ENCODE peak calls at places on chromosomes 16 and 17, in six cellular contexts. C is heart left ventricle, X is mesendoderm, B is SK-N-SH, O is tibial artery, D is adrenal gland. Z is an unnamed sample.

GRCh38 chr16:70804153-70804728 is 3.3 kb upstream of the VAC14 start:
- DNase-seq in C (no peak), X (peak), B (no peak), O (no peak), D (no peak), Z (no peak)

GRCh38 chr16:19783847-19784736 is 66.0 kb downstream of the IQCK start:
- DNase-seq in C (no peak), X (no peak), B (no peak), O (no peak), D (no peak), Z (no peak)

GRCh38 chr16:592518-593306 is 2.8 kb downstream of the RAB40C start:
- DNase-seq in C (no peak), X (no peak), B (no peak), O (peak), D (peak), Z (no peak)

GRCh38 chr16:65062736-65063583 is 58.9 kb downstream of the CDH11 start:
- DNase-seq in C (no peak), X (no peak), B (no peak), O (no peak), D (no peak), Z (no peak)

GRCh38 chr17:74201250-74201649 is 2.2 kb upstream of the RPL38 start:
- DNase-seq in C (no peak), X (no peak), B (no peak), O (no peak), D (peak), Z (no peak)

GRCh38 chr16:1553976-1554825 is 20.7 kb downstream of the TMEM204 start:
- DNase-seq in C (no peak), X (no peak), B (no peak), O (no peak), D (no peak), Z (no peak)

GRCh38 chr17:74943808-74944522 is 8.3 kb downstream of the OTOP3 start:
- DNase-seq in C (no peak), X (no peak), B (no peak), O (no peak), D (no peak), Z (no peak)

GRCh38 chr16:89350701-89351380 is 133.3 kb downstream of the ZNF778 start:
- DNase-seq in C (no peak), X (no peak), B (no peak), O (no peak), D (no peak), Z (no peak)

GRCh38 chr16:20114356-20114755 is 40.7 kb upstream of the GPR139 start:
- DNase-seq in C (no peak), X (no peak), B (no peak), O (no peak), D (peak), Z (no peak)

GRCh38 chr17:78347453-78347852 is 12.4 kb downstream of the SOCS3 start:
- DNase-seq in C (no peak), X (no peak), B (no peak), O (no peak), D (no peak), Z (no peak)

GRCh38 chr16:4487955-4488481 is 11.8 kb downstream of the HMOX2 start:
- DNase-seq in C (no peak), X (no peak), B (no peak), O (no peak), D (no peak), Z (no peak)

GRCh38 chr16:49932449-49932848 is 76.5 kb upstream of the ZNF423 start:
- DNase-seq in C (no peak), X (no peak), B (no peak), O (no peak), D (no peak), Z (no peak)

GRCh38 chr17:1908699-1909309 is 79.0 kb downstream of the RPA1 start:
- DNase-seq in C (peak), X (peak), B (peak), O (peak), D (peak), Z (no peak)

GRCh38 chr16:12612598-12613101 is 191.0 kb downstream of the CPPED1 start:
- DNase-seq in C (no peak), X (peak), B (no peak), O (no peak), D (no peak), Z (peak)

GRCh38 chr17:72661093-72661944 is 431.2 kb downstream of the SLC39A11 start:
- DNase-seq in C (no peak), X (peak), B (peak), O (no peak), D (no peak), Z (no peak)

GRCh38 chr17:33689725-33690124 is 396.6 kb upstream of the ASIC2 start:
- DNase-seq in C (no peak), X (no peak), B (no peak), O (no peak), D (no peak), Z (no peak)

GRCh38 chr16:65510850-65511249 is 389.0 kb upstream of the CDH11 start:
- DNase-seq in C (no peak), X (peak), B (no peak), O (no peak), D (no peak), Z (no peak)

GRCh38 chr17:39607851-39608130 is at the start of gene NEUROD2:
- DNase-seq in C (no peak), X (no peak), B (no peak), O (no peak), D (no peak), Z (no peak)
- H3K4me3 ChIP-seq in C (peak), X (no peak), B (no peak), O (no peak), D (no peak), Z (peak)

DNA sequence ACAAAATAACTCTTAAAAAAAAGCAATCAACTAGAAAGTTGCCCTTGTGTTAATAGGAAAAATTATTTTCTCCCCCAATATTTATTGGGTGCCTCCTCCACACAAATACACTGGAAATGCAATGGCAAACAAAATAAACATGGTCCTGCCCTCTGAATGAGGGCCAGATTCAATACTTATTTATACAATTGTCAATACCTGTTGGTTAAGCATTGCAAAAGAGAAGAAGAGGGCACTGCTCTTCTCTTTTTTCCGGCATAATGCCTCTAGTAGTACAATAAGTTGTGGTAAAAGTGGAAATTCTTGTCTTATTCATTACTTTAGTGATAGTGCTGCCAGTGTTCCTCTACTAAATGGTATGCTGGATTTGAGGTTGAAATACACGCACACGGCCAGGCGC is 22.5 kb upstream of the ALDH3A2 start:
- DNase-seq in C (no peak), X (no peak), B (no peak), O (no peak), D (no peak), Z (no peak)
- H3K27ac ChIP-seq in C (no peak), X (no peak), B (no peak), O (no peak), D (no peak), Z (no peak)

GRCh38 chr17:50469005-50469605 is 425 bp upstream of the CHAD start:
- DNase-seq in C (no peak), X (no peak), B (peak), O (no peak), D (no peak), Z (no peak)
- H3K4me3 ChIP-seq in C (peak), X (no peak), B (no peak), O (peak), D (no peak), Z (peak)

DNA sequence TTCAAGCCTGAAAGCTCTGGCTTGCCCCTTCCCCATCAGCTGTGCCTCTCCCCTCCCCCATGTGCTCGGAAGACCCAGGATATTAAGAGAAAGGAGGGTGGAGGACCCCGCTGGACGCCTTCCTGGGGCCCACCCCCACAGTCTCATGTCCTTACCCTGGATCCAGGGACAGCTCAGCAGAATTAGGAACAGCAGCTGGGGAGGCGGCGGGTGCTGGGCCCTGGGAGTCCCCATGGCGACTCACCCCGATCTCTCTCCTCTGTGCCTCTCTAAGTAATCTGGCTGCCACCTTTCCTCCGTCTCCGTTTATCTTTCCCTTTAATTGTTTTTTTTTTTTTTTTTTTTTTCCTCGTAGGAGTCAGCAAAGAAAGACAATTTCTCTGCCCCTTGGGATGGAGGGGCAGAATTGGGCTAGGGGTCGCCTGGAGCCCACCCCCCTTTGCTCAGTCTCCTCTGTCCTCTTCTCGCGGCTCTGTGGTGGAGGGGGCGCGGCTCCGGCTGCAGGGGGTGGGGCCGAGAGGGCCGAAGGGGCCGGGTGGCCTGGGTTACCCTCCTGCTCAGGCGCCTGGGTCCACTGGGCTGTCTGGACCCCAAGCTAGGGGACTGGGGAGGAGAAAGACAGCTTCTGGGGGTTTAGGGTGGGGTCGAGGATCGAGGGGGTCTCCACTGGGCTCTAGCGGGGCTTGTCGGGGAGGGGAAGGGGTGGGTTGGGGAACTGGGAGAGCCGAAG is 399 bp downstream of the SEZ6L2 start:
- DNase-seq in C (no peak), X (no peak), B (peak), O (no peak), D (no peak), Z (no peak)
- H3K27ac ChIP-seq in C (no peak), X (no peak), B (peak), O (no peak), D (no peak), Z (no peak)